ENCODE peak calls at places on chromosomes 11 and 22, in nine cellular contexts. I, J, T, O, F, X, P, S and V are unnamed samples.

GRCh38 chr11:45964911-45965389 is 42.5 kb downstream of the LARGE2 start:
- DNase-seq in I (no peak), J (peak), T (peak), O (no peak), F (peak), X (peak), P (peak), S (no peak), V (peak)

GRCh38 chr22:41367680-41368542 is 13.8 kb upstream of the TEF start:
- DNase-seq in I (peak), J (no peak), T (no peak), O (peak), F (peak), X (peak), P (peak), S (no peak), V (no peak)

GRCh38 chr11:41954034-41954433 is 494.6 kb upstream of the LRRC4C start:
- DNase-seq in I (no peak), J (no peak), T (no peak), O (no peak), F (no peak), X (no peak), P (no peak), S (no peak), V (no peak)

GRCh38 chr11:6817668-6818067 is 18.2 kb upstream of the OR6A2 start:
- DNase-seq in I (no peak), J (no peak), T (no peak), O (no peak), F (no peak), X (no peak), P (no peak), S (no peak), V (no peak)

GRCh38 chr11:124891390-124891861 is 6.2 kb downstream of the ROBO4 start:
- DNase-seq in I (peak), J (peak), T (no peak), O (no peak), F (no peak), X (no peak), P (no peak), S (no peak), V (no peak)

GRCh38 chr11:3176487-3176886 is 11.4 kb upstream of the OSBPL5 start:
- DNase-seq in I (no peak), J (no peak), T (no peak), O (no peak), F (no peak), X (no peak), P (no peak), S (no peak), V (no peak)

GRCh38 chr11:118238397-118238796 is 13.6 kb upstream of the JAML start:
- DNase-seq in I (no peak), J (no peak), T (no peak), O (no peak), F (no peak), X (no peak), P (no peak), S (no peak), V (no peak)

GRCh38 chr11:66509131-66509561 is 1.3 kb upstream of the BBS1 start:
- DNase-seq in I (no peak), J (no peak), T (no peak), O (no peak), F (no peak), X (no peak), P (no peak), S (no peak), V (no peak)

GRCh38 chr22:45312856-45313255 is 3.1 kb downstream of the FAM118A start:
- DNase-seq in I (no peak), J (no peak), T (no peak), O (no peak), F (no peak), X (no peak), P (no peak), S (no peak), V (no peak)

GRCh38 chr11:36153581-36153980 is 135.6 kb downstream of the COMMD9 start:
- DNase-seq in I (no peak), J (no peak), T (no peak), O (no peak), F (no peak), X (no peak), P (no peak), S (no peak), V (no peak)

GRCh38 chr11:64996710-64997380 is at the start of gene BATF2:
- DNase-seq in I (peak), J (no peak), T (peak), O (peak), F (peak), X (peak), P (peak), S (no peak), V (no peak)

GRCh38 chr11:36492724-36493304 is 17.3 kb downstream of the TRAF6 start:
- DNase-seq in I (no peak), J (no peak), T (peak), O (no peak), F (peak), X (peak), P (no peak), S (no peak), V (peak)

GRCh38 chr11:64229090-64229958 is 1.0 kb upstream of the DNAJC4 start:
- DNase-seq in I (peak), J (no peak), T (no peak), O (no peak), F (no peak), X (no peak), P (no peak), S (no peak), V (peak)

GRCh38 chr22:35766654-35767580 is 49.2 kb downstream of the APOL5 start:
- DNase-seq in I (no peak), J (no peak), T (no peak), O (no peak), F (no peak), X (no peak), P (no peak), S (no peak), V (peak)

GRCh38 chr22:27603823-27604190 is 197.7 kb downstream of the MN1 start:
- DNase-seq in I (no peak), J (no peak), T (no peak), O (no peak), F (no peak), X (peak), P (no peak), S (no peak), V (no peak)

GRCh38 chr11:12698049-12698448 is 23.8 kb downstream of the TEAD1 start:
- DNase-seq in I (no peak), J (no peak), T (no peak), O (no peak), F (no peak), X (no peak), P (no peak), S (no peak), V (no peak)

GRCh38 chr11:17642370-17642769 is 77.0 kb upstream of the MYOD1 start:
- DNase-seq in I (no peak), J (no peak), T (no peak), O (no peak), F (no peak), X (no peak), P (no peak), S (no peak), V (no peak)

GRCh38 chr11:10489444-10489785 is 34.4 kb downstream of the AMPD3 start:
- DNase-seq in I (no peak), J (no peak), T (no peak), O (no peak), F (no peak), X (no peak), P (no peak), S (no peak), V (no peak)

GRCh38 chr11:94168882-94169281 is 40.2 kb downstream of the PANX1 start:
- DNase-seq in I (no peak), J (no peak), T (no peak), O (no peak), F (no peak), X (no peak), P (no peak), S (no peak), V (no peak)

GRCh38 chr11:35427158-35427557 is 7.8 kb upstream of the SLC1A2 start:
- DNase-seq in I (no peak), J (no peak), T (no peak), O (no peak), F (no peak), X (no peak), P (no peak), S (no peak), V (no peak)

GRCh38 chr11:64850979-64851567 is 6.6 kb upstream of the CDC42BPG start:
- DNase-seq in I (peak), J (no peak), T (no peak), O (peak), F (no peak), X (no peak), P (no peak), S (no peak), V (no peak)

GRCh38 chr22:25057013-25057881 is 104.7 kb downstream of the KIAA1671 start:
- DNase-seq in I (peak), J (peak), T (peak), O (peak), F (peak), X (peak), P (peak), S (no peak), V (peak)

GRCh38 chr11:74739546-74740270 is 8.5 kb upstream of the CHRDL2 start:
- DNase-seq in I (no peak), J (peak), T (peak), O (peak), F (peak), X (peak), P (peak), S (no peak), V (no peak)

GRCh38 chr11:123196060-123196714 is 1.1 kb upstream of the CLMP start:
- DNase-seq in I (no peak), J (no peak), T (no peak), O (no peak), F (no peak), X (no peak), P (no peak), S (no peak), V (no peak)

GRCh38 chr11:123191939-123192338 is 3.1 kb downstream of the CLMP start:
- DNase-seq in I (no peak), J (no peak), T (no peak), O (no peak), F (no peak), X (no peak), P (no peak), S (no peak), V (no peak)

GRCh38 chr11:123195182-123196059 is at the start of gene CLMP:
- DNase-seq in I (peak), J (no peak), T (peak), O (peak), F (no peak), X (peak), P (peak), S (no peak), V (no peak)

GRCh38 chr11:123193742-123194141 is 1.3 kb downstream of the CLMP start:
- DNase-seq in I (no peak), J (no peak), T (no peak), O (no peak), F (no peak), X (no peak), P (no peak), S (no peak), V (no peak)

GRCh38 chr11:123194308-123195181 is 503 bp downstream of the CLMP start:
- DNase-seq in I (peak), J (no peak), T (peak), O (peak), F (no peak), X (no peak), P (peak), S (no peak), V (no peak)
- H3K4me3 ChIP-seq in I (no peak), J (peak), T (peak), O (peak), F (peak), X (no peak), P (peak), S (peak), V (no peak)

GRCh38 chr22:19811811-19812771 is 42.6 kb downstream of the GNB1L start:
- DNase-seq in I (peak), J (no peak), T (no peak), O (peak), F (no peak), X (no peak), P (no peak), S (no peak), V (no peak)

GRCh38 chr22:19810381-19811141 is 44.1 kb downstream of the GNB1L start:
- DNase-seq in I (peak), J (no peak), T (no peak), O (no peak), F (no peak), X (no peak), P (no peak), S (no peak), V (no peak)

GRCh38 chr22:19809741-19810140 is 44.9 kb downstream of the GNB1L start:
- DNase-seq in I (peak), J (no peak), T (no peak), O (no peak), F (no peak), X (no peak), P (no peak), S (no peak), V (no peak)

GRCh38 chr22:19812910-19813309 is 41.8 kb downstream of the GNB1L start:
- DNase-seq in I (peak), J (peak), T (no peak), O (no peak), F (no peak), X (no peak), P (no peak), S (no peak), V (no peak)

DNA sequence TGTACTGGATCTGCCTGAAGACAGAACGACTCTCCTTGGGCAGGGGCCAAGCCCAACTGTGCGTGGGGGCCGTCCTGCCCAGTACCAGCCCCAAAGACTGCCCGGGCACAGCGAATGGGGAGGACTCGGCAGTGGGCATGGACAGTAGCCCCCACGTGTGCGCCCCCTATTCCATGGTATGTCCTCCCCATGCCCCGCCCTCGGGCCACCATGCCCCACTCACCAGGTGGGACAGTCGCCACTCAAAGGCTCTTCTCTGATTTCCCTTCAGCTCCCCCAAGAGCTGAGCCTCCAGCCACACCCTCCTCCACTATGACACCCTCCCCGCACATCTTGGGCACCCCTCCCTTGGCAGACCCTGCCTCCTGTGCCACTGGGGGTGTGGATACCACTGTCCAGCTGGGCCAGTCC is 43.5 kb downstream of the GNB1L start:
- DNase-seq in I (peak), J (no peak), T (no peak), O (no peak), F (no peak), X (no peak), P (no peak), S (no peak), V (no peak)
- H3K27ac ChIP-seq in I (no peak), J (no peak), T (no peak), O (no peak), F (no peak), X (no peak), P (no peak), S (no peak), V (no peak)

DNA sequence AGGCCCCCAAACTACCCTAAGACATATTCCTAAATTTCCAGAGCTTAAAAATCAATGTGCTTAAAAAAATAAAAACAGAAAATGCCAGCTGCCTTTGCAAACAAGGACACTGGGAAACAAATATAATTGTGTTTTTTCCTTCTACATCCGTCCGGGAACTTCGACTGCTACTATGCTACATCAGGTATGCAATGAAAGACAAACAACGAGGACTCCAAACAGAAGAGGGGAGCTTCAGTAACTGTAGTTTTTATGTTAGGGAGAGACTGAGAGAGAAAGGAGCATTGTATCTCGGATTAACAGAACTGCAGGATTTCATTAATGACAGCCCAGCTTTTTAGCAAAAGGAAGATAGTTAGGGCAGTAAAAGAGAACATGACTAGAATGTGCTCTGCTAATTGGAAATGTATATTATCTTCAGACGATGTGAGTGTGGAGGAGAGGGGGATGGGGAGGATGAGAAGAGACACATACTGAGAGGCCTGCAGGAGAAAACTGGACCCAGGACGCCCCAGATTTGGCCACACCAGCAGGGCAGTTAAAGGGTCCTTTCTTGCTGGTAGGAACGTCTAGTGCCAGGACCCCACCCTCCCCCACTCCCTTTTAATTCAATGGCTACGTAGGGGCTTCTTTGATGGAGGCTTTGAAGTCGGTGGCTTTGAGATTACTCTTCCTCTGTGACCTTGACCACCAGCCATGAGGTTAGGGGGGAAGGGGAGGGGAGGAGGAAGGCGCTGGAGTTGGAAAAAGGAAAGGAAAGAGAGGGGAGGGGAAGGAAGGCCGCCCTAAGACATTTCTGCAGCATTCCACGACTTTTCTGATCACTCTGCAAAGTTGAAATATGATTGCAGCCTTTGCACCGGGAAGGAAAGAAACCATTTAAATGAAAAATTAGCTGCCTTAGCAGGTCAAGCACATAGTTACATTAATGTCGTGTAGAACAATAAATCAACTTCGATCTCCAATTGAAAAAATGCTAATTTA is 187.1 kb downstream of the BLID start:
- DNase-seq in I (no peak), J (no peak), T (no peak), O (no peak), F (no peak), X (no peak), P (no peak), S (no peak), V (no peak)
- H3K4me3 ChIP-seq in I (peak), J (no peak), T (no peak), O (no peak), F (peak), X (no peak), P (peak), S (peak), V (no peak)

DNA sequence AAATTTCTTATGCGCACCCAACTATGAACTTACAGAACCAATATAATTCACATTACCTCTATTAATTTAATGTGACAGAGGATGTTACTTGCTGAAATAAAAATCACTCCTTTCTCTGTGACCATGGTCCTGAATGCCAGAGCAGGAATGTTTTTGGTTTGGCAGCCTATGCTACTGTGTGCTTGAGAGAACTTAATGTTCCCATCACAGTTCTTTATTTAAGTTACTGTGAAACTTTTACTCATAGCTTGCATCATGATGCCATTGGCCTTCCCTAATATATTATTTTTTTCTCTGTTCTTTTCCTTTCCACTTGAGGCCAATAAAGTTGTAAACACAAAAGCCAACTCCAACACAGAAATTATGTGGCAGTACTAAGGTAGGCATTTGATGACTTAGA is 142.2 kb downstream of the FAM76B start:
- DNase-seq in I (no peak), J (no peak), T (no peak), O (no peak), F (no peak), X (peak), P (no peak), S (no peak), V (no peak)
- H3K27ac ChIP-seq in I (no peak), J (no peak), T (no peak), O (no peak), F (no peak), X (no peak), P (peak), S (peak), V (no peak)